ENCODE peak calls at places on chromosome 9, in four cellular contexts. One of them, this sample, is unnamed.

GRCh38 chr9:4146293-4146692 is 153.6 kb downstream of the GLIS3 start:
- DNase-seq in GM12865: no peak
- DNase-seq in AG10803: no peak
- DNase-seq in AG04449: no peak
- DNase-seq in this sample: no peak

GRCh38 chr9:15154677-15155076 is 152.3 kb downstream of the TTC39B start:
- DNase-seq in GM12865: no peak
- DNase-seq in AG10803: no peak
- DNase-seq in AG04449: no peak
- DNase-seq in this sample: no peak

GRCh38 chr9:34522971-34523797 is at the start of gene ENHO:
- DNase-seq in GM12865: peak; percentile 86
- DNase-seq in AG10803: peak; percentile 80
- DNase-seq in AG04449: peak; percentile 4
- DNase-seq in this sample: peak; percentile 26

GRCh38 chr9:126773004-126773607 is 31.7 kb upstream of the ZBTB43 start:
- DNase-seq in GM12865: peak; percentile 30
- DNase-seq in AG10803: no peak
- DNase-seq in AG04449: no peak
- DNase-seq in this sample: no peak

GRCh38 chr9:122226758-122227575 is 1.8 kb downstream of the LHX6 start:
- DNase-seq in GM12865: no peak
- DNase-seq in AG10803: no peak
- DNase-seq in AG04449: no peak
- DNase-seq in this sample: no peak

GRCh38 chr9:18268381-18268780 is 205.6 kb upstream of the ADAMTSL1 start:
- DNase-seq in GM12865: no peak
- DNase-seq in AG10803: peak; percentile 82
- DNase-seq in AG04449: no peak
- DNase-seq in this sample: peak; percentile 56

GRCh38 chr9:129626079-129626943 is at the start of gene NTMT1:
- DNase-seq in GM12865: peak; percentile 91
- DNase-seq in AG10803: peak; percentile 76
- DNase-seq in AG04449: no peak
- DNase-seq in this sample: no peak

GRCh38 chr9:96327694-96328352 is 25.8 kb upstream of the HSD17B3 start:
- DNase-seq in GM12865: peak; percentile 52
- DNase-seq in AG10803: peak; percentile 51
- DNase-seq in AG04449: peak; percentile 3
- DNase-seq in this sample: no peak

GRCh38 chr9:18594837-18595236 is 120.9 kb downstream of the ADAMTSL1 start:
- DNase-seq in GM12865: no peak
- DNase-seq in AG10803: no peak
- DNase-seq in AG04449: no peak
- DNase-seq in this sample: no peak

GRCh38 chr9:91534374-91534773 is 110.7 kb upstream of the NFIL3 start:
- DNase-seq in GM12865: no peak
- DNase-seq in AG10803: peak; percentile 25
- DNase-seq in AG04449: no peak
- DNase-seq in this sample: peak; percentile 63

GRCh38 chr9:24832307-24832706 is 286.6 kb upstream of the IZUMO3 start:
- DNase-seq in GM12865: no peak
- DNase-seq in AG10803: no peak
- DNase-seq in AG04449: no peak
- DNase-seq in this sample: no peak

GRCh38 chr9:89619739-89620138 is 14.9 kb downstream of the GADD45G start:
- DNase-seq in GM12865: no peak
- DNase-seq in AG10803: no peak
- DNase-seq in AG04449: no peak
- DNase-seq in this sample: no peak
- H3K4me3 ChIP-seq in GM12865: no peak overlapping the region
- H3K4me3 ChIP-seq in AG10803: no peak overlapping the region
- H3K4me3 ChIP-seq in AG04449: no peak overlapping the region
- H3K4me3 ChIP-seq in this sample: no peak overlapping the region

GRCh38 chr9:37436540-37436939 is 14.0 kb downstream of the GRHPR start:
- DNase-seq in GM12865: no peak
- DNase-seq in AG10803: no peak
- DNase-seq in AG04449: no peak
- DNase-seq in this sample: no peak

GRCh38 chr9:37432020-37432419 is 9.5 kb downstream of the GRHPR start:
- DNase-seq in GM12865: no peak
- DNase-seq in AG10803: no peak
- DNase-seq in AG04449: no peak
- DNase-seq in this sample: no peak

GRCh38 chr9:37430841-37431597 is 8.5 kb downstream of the GRHPR start:
- DNase-seq in GM12865: no peak
- DNase-seq in AG10803: no peak
- DNase-seq in AG04449: no peak
- DNase-seq in this sample: no peak

GRCh38 chr9:37437010-37437409 is 14.5 kb downstream of the GRHPR start:
- DNase-seq in GM12865: no peak
- DNase-seq in AG10803: no peak
- DNase-seq in AG04449: no peak
- DNase-seq in this sample: no peak

DNA sequence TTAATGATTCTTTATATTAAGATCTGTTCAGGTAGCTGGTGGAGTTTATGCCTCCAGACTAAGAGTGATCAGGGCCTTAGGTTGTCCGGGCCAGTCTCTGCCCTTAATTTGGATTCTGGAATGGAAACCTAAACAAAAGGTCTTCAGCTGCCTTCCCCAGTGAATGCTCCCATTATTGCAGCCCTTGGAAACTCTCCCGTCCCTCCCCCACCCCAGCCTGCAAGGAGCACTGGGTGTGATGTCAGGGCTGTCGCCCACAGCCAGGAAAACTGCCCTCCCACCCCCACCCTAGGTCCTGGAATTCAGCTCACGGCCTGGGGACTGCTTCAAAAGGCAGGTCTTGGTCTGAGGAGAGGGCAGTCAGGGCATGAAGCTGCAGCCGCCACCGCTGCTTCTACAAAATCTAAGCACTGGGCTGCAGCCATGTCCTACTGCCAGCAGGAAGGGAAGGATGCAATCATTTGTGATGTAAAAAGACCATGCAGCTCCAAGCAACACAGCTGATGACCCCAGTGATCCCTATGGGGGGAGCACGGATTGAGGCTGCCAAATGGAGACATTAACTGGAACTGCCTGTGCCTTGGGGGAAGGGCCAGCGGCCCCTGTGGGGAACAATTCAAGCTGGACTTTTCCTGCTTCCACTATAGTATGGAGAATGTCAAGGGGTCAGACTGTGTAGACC is 11.4 kb downstream of the GRHPR start:
- DNase-seq in GM12865: no peak
- DNase-seq in AG10803: no peak
- DNase-seq in AG04449: no peak
- DNase-seq in this sample: no peak
- H3K4me3 ChIP-seq in GM12865: no peak overlapping the region
- H3K4me3 ChIP-seq in AG10803: no peak overlapping the region
- H3K4me3 ChIP-seq in AG04449: no peak overlapping the region
- H3K4me3 ChIP-seq in this sample: no peak overlapping the region

GRCh38 chr9:125233678-125234077 is 7.5 kb downstream of the HSPA5 start:
- DNase-seq in GM12865: no peak
- DNase-seq in AG10803: peak; percentile 97
- DNase-seq in AG04449: peak; percentile 95
- DNase-seq in this sample: peak; percentile 96

GRCh38 chr9:125239631-125240597 is 1.2 kb downstream of the HSPA5 start:
- DNase-seq in GM12865: no peak
- DNase-seq in AG10803: no peak
- DNase-seq in AG04449: no peak
- DNase-seq in this sample: no peak

GRCh38 chr9:125238127-125238914 is 2.8 kb downstream of the HSPA5 start:
- DNase-seq in GM12865: no peak
- DNase-seq in AG10803: no peak
- DNase-seq in AG04449: no peak
- DNase-seq in this sample: no peak

GRCh38 chr9:125238915-125239446 is 2.2 kb downstream of the HSPA5 start:
- DNase-seq in GM12865: no peak
- DNase-seq in AG10803: no peak
- DNase-seq in AG04449: no peak
- DNase-seq in this sample: no peak

DNA sequence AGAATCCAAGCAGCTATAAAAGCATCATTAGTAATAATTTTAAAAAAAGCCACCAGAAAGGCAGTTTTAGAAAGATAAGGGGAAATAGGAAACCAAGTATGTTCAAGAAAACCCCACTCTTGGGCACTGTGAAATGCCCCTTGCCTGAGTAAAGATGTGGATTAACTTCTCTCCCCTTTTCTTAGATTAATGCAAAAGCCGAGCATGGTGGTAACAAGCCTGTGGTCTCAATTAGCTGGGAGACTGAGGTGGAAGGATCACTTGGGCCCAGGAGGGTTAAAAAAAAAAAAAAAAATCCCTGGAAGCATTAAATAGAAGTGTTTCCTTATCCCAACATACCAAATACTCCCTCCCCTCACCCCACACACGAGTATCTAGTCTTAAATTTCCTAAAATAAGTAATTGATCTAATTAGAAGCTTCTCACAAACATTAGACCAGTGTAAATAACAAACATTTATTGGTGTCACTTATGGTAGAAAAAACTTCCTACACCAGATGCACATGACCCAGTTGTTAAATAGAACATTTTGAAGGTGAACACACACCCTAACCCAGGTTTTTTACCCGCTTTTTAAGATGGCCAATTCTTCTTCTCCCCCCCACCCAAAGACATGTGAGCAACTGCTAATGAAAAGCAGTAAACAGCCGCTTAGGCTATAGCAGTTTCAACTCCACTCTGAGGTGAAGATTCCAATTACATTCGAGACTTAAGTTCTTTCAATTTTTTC is 5.2 kb downstream of the HSPA5 start:
- DNase-seq in GM12865: no peak
- DNase-seq in AG10803: no peak
- DNase-seq in AG04449: no peak
- DNase-seq in this sample: no peak
- H3K4me3 ChIP-seq in GM12865: no peak overlapping the region
- H3K4me3 ChIP-seq in AG10803: peak overlapping the region; percentile 34
- H3K4me3 ChIP-seq in AG04449: peak overlapping the region; percentile 36
- H3K4me3 ChIP-seq in this sample: no peak overlapping the region

GRCh38 chr9:137457406-137458193 is 1.5 kb downstream of the NSMF start:
- DNase-seq in GM12865: no peak
- DNase-seq in AG10803: no peak
- DNase-seq in AG04449: no peak
- DNase-seq in this sample: no peak

GRCh38 chr9:137455361-137455991 is 3.7 kb downstream of the NSMF start:
- DNase-seq in GM12865: no peak
- DNase-seq in AG10803: no peak
- DNase-seq in AG04449: no peak
- DNase-seq in this sample: no peak

GRCh38 chr9:137456864-137457405 is 2.2 kb downstream of the NSMF start:
- DNase-seq in GM12865: no peak
- DNase-seq in AG10803: no peak
- DNase-seq in AG04449: no peak
- DNase-seq in this sample: no peak

GRCh38 chr9:137454506-137455360 is 4.4 kb downstream of the NSMF start:
- DNase-seq in GM12865: no peak
- DNase-seq in AG10803: peak; percentile 18
- DNase-seq in AG04449: no peak
- DNase-seq in this sample: no peak

GRCh38 chr9:137456061-137456863 is 2.9 kb downstream of the NSMF start:
- DNase-seq in GM12865: no peak
- DNase-seq in AG10803: peak; percentile 16
- DNase-seq in AG04449: no peak
- DNase-seq in this sample: peak; percentile 37
- H3K4me3 ChIP-seq in GM12865: no peak overlapping the region
- H3K4me3 ChIP-seq in AG10803: no peak overlapping the region
- H3K4me3 ChIP-seq in AG04449: peak overlapping the region; percentile 15
- H3K4me3 ChIP-seq in this sample: no peak overlapping the region

DNA sequence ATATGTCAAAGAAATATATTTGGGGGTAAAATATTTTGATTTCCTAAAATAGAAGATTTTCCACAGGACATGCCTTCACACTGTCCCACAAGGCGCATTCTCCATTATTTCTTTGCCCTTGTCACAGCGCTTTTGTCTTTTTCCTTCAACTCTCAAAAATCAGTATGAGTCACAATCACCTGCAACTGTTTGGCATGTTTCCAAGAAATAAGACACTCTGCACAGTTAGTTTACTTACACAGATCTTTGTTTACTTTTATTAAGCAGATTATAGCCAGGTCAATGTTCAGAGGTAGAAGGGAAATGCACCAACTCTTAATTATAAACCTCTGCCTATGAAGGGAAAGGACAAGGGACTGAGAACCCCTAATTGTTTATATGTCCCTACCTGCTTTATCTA is 9.5 kb downstream of the CEMIP2 start:
- DNase-seq in GM12865: no peak
- DNase-seq in AG10803: no peak
- DNase-seq in AG04449: no peak
- DNase-seq in this sample: no peak
- H3K4me3 ChIP-seq in GM12865: no peak overlapping the region
- H3K4me3 ChIP-seq in AG10803: no peak overlapping the region
- H3K4me3 ChIP-seq in AG04449: no peak overlapping the region
- H3K4me3 ChIP-seq in this sample: no peak overlapping the region

GRCh38 chr9:125749951-125750655 is 2.9 kb downstream of the PBX3 start:
- DNase-seq in GM12865: no peak
- DNase-seq in AG10803: no peak
- DNase-seq in AG04449: no peak
- DNase-seq in this sample: no peak
- H3K4me3 ChIP-seq in GM12865: peak overlapping the region; percentile 89
- H3K4me3 ChIP-seq in AG10803: peak overlapping the region; percentile 85
- H3K4me3 ChIP-seq in AG04449: no peak overlapping the region
- H3K4me3 ChIP-seq in this sample: no peak overlapping the region

GRCh38 chr9:88390371-88390990 is 2.2 kb downstream of the SPIN1 start:
- DNase-seq in GM12865: no peak
- DNase-seq in AG10803: peak; percentile 75
- DNase-seq in AG04449: no peak
- DNase-seq in this sample: no peak
- H3K4me3 ChIP-seq in GM12865: no peak overlapping the region
- H3K4me3 ChIP-seq in AG10803: peak overlapping the region; percentile 82
- H3K4me3 ChIP-seq in AG04449: no peak overlapping the region
- H3K4me3 ChIP-seq in this sample: peak overlapping the region; percentile 70

GRCh38 chr9:2634158-2634557 is 12.6 kb downstream of the VLDLR start:
- DNase-seq in GM12865: no peak
- DNase-seq in AG10803: no peak
- DNase-seq in AG04449: no peak
- DNase-seq in this sample: no peak
- H3K4me3 ChIP-seq in GM12865: no peak overlapping the region
- H3K4me3 ChIP-seq in AG10803: no peak overlapping the region
- H3K4me3 ChIP-seq in AG04449: no peak overlapping the region
- H3K4me3 ChIP-seq in this sample: no peak overlapping the region

GRCh38 chr9:73154271-73154670 is 2.6 kb downstream of the ANXA1 start:
- DNase-seq in GM12865: no peak
- DNase-seq in AG10803: no peak
- DNase-seq in AG04449: no peak
- DNase-seq in this sample: no peak

GRCh38 chr9:73151653-73152382 is at the start of gene ANXA1:
- DNase-seq in GM12865: no peak
- DNase-seq in AG10803: peak; percentile 96
- DNase-seq in AG04449: peak; percentile 41
- DNase-seq in this sample: peak; percentile 75

GRCh38 chr9:73152445-73152844 is 780 bp downstream of the ANXA1 start:
- DNase-seq in GM12865: no peak
- DNase-seq in AG10803: peak; percentile 76
- DNase-seq in AG04449: no peak
- DNase-seq in this sample: no peak

GRCh38 chr9:73153793-73154227 is 2.1 kb downstream of the ANXA1 start:
- DNase-seq in GM12865: no peak
- DNase-seq in AG10803: peak; percentile 64
- DNase-seq in AG04449: no peak
- DNase-seq in this sample: no peak

GRCh38 chr9:73152953-73153352 is 1.3 kb downstream of the ANXA1 start:
- DNase-seq in GM12865: peak; percentile 52
- DNase-seq in AG10803: peak; percentile 71
- DNase-seq in AG04449: no peak
- DNase-seq in this sample: no peak
- H3K4me3 ChIP-seq in GM12865: no peak overlapping the region
- H3K4me3 ChIP-seq in AG10803: peak overlapping the region; percentile 59
- H3K4me3 ChIP-seq in AG04449: peak overlapping the region; percentile 71
- H3K4me3 ChIP-seq in this sample: peak overlapping the region; percentile 70